ENCODE peak calls at places on chromosomes 12 and 14, in eight cellular contexts. One of them, this sample, is unnamed.

GRCh38 chr14:22232486-22232885 is 356.5 kb downstream of the DAD1 start:
- DNase-seq in WERI-Rb-1: no peak
- DNase-seq in kidney: no peak
- DNase-seq in brain microvascular endothelial cell: no peak
- DNase-seq in ovary: no peak
- DNase-seq in MM.1S: no peak
- DNase-seq in Peyer's patch: no peak
- DNase-seq in spleen: no peak
- DNase-seq in this sample: no peak

GRCh38 chr14:24094839-24095195 is 706 bp downstream of the PCK2 start:
- DNase-seq in WERI-Rb-1: no peak
- DNase-seq in kidney: peak; percentile 80
- DNase-seq in brain microvascular endothelial cell: no peak
- DNase-seq in ovary: peak; percentile 31
- DNase-seq in MM.1S: no peak
- DNase-seq in Peyer's patch: no peak
- DNase-seq in spleen: peak; percentile 83
- DNase-seq in this sample: no peak

GRCh38 chr12:55931780-55932545 is 1.0 kb downstream of the DGKA start:
- DNase-seq in WERI-Rb-1: peak; percentile 25
- DNase-seq in kidney: peak; percentile 87
- DNase-seq in brain microvascular endothelial cell: no peak
- DNase-seq in ovary: peak; percentile 74
- DNase-seq in MM.1S: no peak
- DNase-seq in Peyer's patch: peak; percentile 80
- DNase-seq in spleen: peak; percentile 93
- DNase-seq in this sample: peak; percentile 67

GRCh38 chr12:104669851-104670337 is 213.1 kb downstream of the CHST11 start:
- DNase-seq in WERI-Rb-1: no peak
- DNase-seq in kidney: no peak
- DNase-seq in brain microvascular endothelial cell: no peak
- DNase-seq in ovary: peak; percentile 40
- DNase-seq in MM.1S: peak; percentile 26
- DNase-seq in Peyer's patch: no peak
- DNase-seq in spleen: peak; percentile 86
- DNase-seq in this sample: peak; percentile 82

GRCh38 chr14:105303949-105304348 is 3.1 kb upstream of the BRF1 start:
- DNase-seq in WERI-Rb-1: peak; percentile 66
- DNase-seq in kidney: no peak
- DNase-seq in brain microvascular endothelial cell: no peak
- DNase-seq in ovary: no peak
- DNase-seq in MM.1S: no peak
- DNase-seq in Peyer's patch: no peak
- DNase-seq in spleen: no peak
- DNase-seq in this sample: peak; percentile 54

GRCh38 chr14:62778847-62779246 is 266.4 kb downstream of the KCNH5 start:
- DNase-seq in WERI-Rb-1: no peak
- DNase-seq in kidney: no peak
- DNase-seq in brain microvascular endothelial cell: no peak
- DNase-seq in ovary: no peak
- DNase-seq in MM.1S: no peak
- DNase-seq in Peyer's patch: no peak
- DNase-seq in spleen: no peak
- DNase-seq in this sample: no peak

GRCh38 chr14:106044949-106045596 is 518.7 kb downstream of the TMEM121 start:
- DNase-seq in WERI-Rb-1: peak; percentile 59
- DNase-seq in kidney: peak; percentile 75
- DNase-seq in brain microvascular endothelial cell: no peak
- DNase-seq in ovary: no peak
- DNase-seq in MM.1S: no peak
- DNase-seq in Peyer's patch: peak; percentile 56
- DNase-seq in spleen: peak; percentile 85
- DNase-seq in this sample: peak; percentile 54

GRCh38 chr14:66724996-66725395 is 217.0 kb downstream of the GPHN start:
- DNase-seq in WERI-Rb-1: no peak
- DNase-seq in kidney: no peak
- DNase-seq in brain microvascular endothelial cell: no peak
- DNase-seq in ovary: no peak
- DNase-seq in MM.1S: no peak
- DNase-seq in Peyer's patch: no peak
- DNase-seq in spleen: no peak
- DNase-seq in this sample: no peak

GRCh38 chr12:13165578-13166120 is 30.9 kb upstream of the EMP1 start:
- DNase-seq in WERI-Rb-1: no peak
- DNase-seq in kidney: peak; percentile 94
- DNase-seq in brain microvascular endothelial cell: peak; percentile 63
- DNase-seq in ovary: peak; percentile 56
- DNase-seq in MM.1S: peak; percentile 94
- DNase-seq in Peyer's patch: peak; percentile 70
- DNase-seq in spleen: peak; percentile 84
- DNase-seq in this sample: peak; percentile 86

GRCh38 chr14:23423657-23424056 is 11.8 kb downstream of the MYH7 start:
- DNase-seq in WERI-Rb-1: no peak
- DNase-seq in kidney: peak; percentile 27
- DNase-seq in brain microvascular endothelial cell: no peak
- DNase-seq in ovary: no peak
- DNase-seq in MM.1S: no peak
- DNase-seq in Peyer's patch: no peak
- DNase-seq in spleen: no peak
- DNase-seq in this sample: no peak

GRCh38 chr12:79933580-79934264 is 1.2 kb downstream of the PPP1R12A start:
- DNase-seq in WERI-Rb-1: no peak
- DNase-seq in kidney: no peak
- DNase-seq in brain microvascular endothelial cell: peak; percentile 10
- DNase-seq in ovary: no peak
- DNase-seq in MM.1S: peak; percentile 31
- DNase-seq in Peyer's patch: no peak
- DNase-seq in spleen: no peak
- DNase-seq in this sample: no peak

GRCh38 chr14:73168274-73168673 is 32.0 kb downstream of the PSEN1 start:
- DNase-seq in WERI-Rb-1: no peak
- DNase-seq in kidney: no peak
- DNase-seq in brain microvascular endothelial cell: no peak
- DNase-seq in ovary: no peak
- DNase-seq in MM.1S: no peak
- DNase-seq in Peyer's patch: no peak
- DNase-seq in spleen: no peak
- DNase-seq in this sample: no peak

GRCh38 chr14:73167727-73168126 is 31.4 kb downstream of the PSEN1 start:
- DNase-seq in WERI-Rb-1: no peak
- DNase-seq in kidney: no peak
- DNase-seq in brain microvascular endothelial cell: no peak
- DNase-seq in ovary: no peak
- DNase-seq in MM.1S: no peak
- DNase-seq in Peyer's patch: no peak
- DNase-seq in spleen: no peak
- DNase-seq in this sample: no peak

GRCh38 chr14:73168691-73169090 is 32.4 kb downstream of the PSEN1 start:
- DNase-seq in WERI-Rb-1: no peak
- DNase-seq in kidney: no peak
- DNase-seq in brain microvascular endothelial cell: no peak
- DNase-seq in ovary: no peak
- DNase-seq in MM.1S: no peak
- DNase-seq in Peyer's patch: no peak
- DNase-seq in spleen: no peak
- DNase-seq in this sample: no peak

GRCh38 chr14:73173092-73173735 is 36.9 kb downstream of the PSEN1 start:
- DNase-seq in WERI-Rb-1: no peak
- DNase-seq in kidney: no peak
- DNase-seq in brain microvascular endothelial cell: peak; percentile 20
- DNase-seq in ovary: no peak
- DNase-seq in MM.1S: peak; percentile 12
- DNase-seq in Peyer's patch: no peak
- DNase-seq in spleen: no peak
- DNase-seq in this sample: no peak

DNA sequence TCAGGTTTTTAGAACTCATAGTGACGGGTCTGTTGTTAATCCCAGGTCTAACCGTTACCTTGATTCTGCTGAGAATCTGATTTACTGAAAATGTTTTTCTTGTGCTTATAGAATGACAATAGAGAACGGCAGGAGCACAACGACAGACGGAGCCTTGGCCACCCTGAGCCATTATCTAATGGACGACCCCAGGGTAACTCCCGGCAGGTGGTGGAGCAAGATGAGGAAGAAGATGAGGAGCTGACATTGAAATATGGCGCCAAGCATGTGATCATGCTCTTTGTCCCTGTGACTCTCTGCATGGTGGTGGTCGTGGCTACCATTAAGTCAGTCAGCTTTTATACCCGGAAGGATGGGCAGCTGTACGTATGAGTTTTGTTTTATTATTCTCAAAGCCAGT is 34.4 kb downstream of the PSEN1 start:
- DNase-seq in WERI-Rb-1: no peak
- DNase-seq in kidney: no peak
- DNase-seq in brain microvascular endothelial cell: no peak
- DNase-seq in ovary: no peak
- DNase-seq in MM.1S: no peak
- DNase-seq in Peyer's patch: no peak
- DNase-seq in spleen: no peak
- DNase-seq in this sample: no peak
- H3K27ac ChIP-seq in WERI-Rb-1: no peak overlapping the region
- H3K27ac ChIP-seq in kidney: no peak overlapping the region
- H3K27ac ChIP-seq in brain microvascular endothelial cell: no peak overlapping the region
- H3K27ac ChIP-seq in ovary: no peak overlapping the region
- H3K27ac ChIP-seq in MM.1S: no peak overlapping the region
- H3K27ac ChIP-seq in Peyer's patch: no peak overlapping the region
- H3K27ac ChIP-seq in spleen: no peak overlapping the region
- H3K27ac ChIP-seq in this sample: no peak overlapping the region

GRCh38 chr14:104222396-104223036 is 84.1 kb downstream of the KIF26A start:
- DNase-seq in WERI-Rb-1: no peak
- DNase-seq in kidney: peak; percentile 57
- DNase-seq in brain microvascular endothelial cell: no peak
- DNase-seq in ovary: no peak
- DNase-seq in MM.1S: no peak
- DNase-seq in Peyer's patch: peak; percentile 49
- DNase-seq in spleen: peak; percentile 47
- DNase-seq in this sample: peak; percentile 43

GRCh38 chr14:104221636-104222375 is 83.4 kb downstream of the KIF26A start:
- DNase-seq in WERI-Rb-1: peak; percentile 10
- DNase-seq in kidney: peak; percentile 66
- DNase-seq in brain microvascular endothelial cell: no peak
- DNase-seq in ovary: no peak
- DNase-seq in MM.1S: no peak
- DNase-seq in Peyer's patch: peak; percentile 39
- DNase-seq in spleen: peak; percentile 56
- DNase-seq in this sample: peak; percentile 28

GRCh38 chr14:104223101-104223809 is 84.9 kb downstream of the KIF26A start:
- DNase-seq in WERI-Rb-1: peak; percentile 99
- DNase-seq in kidney: peak; percentile 78
- DNase-seq in brain microvascular endothelial cell: no peak
- DNase-seq in ovary: peak; percentile 73
- DNase-seq in MM.1S: no peak
- DNase-seq in Peyer's patch: peak; percentile 65
- DNase-seq in spleen: peak; percentile 67
- DNase-seq in this sample: peak; percentile 68

GRCh38 chr14:104224516-104225281 is 86.3 kb downstream of the KIF26A start:
- DNase-seq in WERI-Rb-1: peak; percentile 88
- DNase-seq in kidney: peak; percentile 80
- DNase-seq in brain microvascular endothelial cell: no peak
- DNase-seq in ovary: peak; percentile 66
- DNase-seq in MM.1S: no peak
- DNase-seq in Peyer's patch: peak; percentile 68
- DNase-seq in spleen: peak; percentile 78
- DNase-seq in this sample: peak; percentile 72

DNA sequence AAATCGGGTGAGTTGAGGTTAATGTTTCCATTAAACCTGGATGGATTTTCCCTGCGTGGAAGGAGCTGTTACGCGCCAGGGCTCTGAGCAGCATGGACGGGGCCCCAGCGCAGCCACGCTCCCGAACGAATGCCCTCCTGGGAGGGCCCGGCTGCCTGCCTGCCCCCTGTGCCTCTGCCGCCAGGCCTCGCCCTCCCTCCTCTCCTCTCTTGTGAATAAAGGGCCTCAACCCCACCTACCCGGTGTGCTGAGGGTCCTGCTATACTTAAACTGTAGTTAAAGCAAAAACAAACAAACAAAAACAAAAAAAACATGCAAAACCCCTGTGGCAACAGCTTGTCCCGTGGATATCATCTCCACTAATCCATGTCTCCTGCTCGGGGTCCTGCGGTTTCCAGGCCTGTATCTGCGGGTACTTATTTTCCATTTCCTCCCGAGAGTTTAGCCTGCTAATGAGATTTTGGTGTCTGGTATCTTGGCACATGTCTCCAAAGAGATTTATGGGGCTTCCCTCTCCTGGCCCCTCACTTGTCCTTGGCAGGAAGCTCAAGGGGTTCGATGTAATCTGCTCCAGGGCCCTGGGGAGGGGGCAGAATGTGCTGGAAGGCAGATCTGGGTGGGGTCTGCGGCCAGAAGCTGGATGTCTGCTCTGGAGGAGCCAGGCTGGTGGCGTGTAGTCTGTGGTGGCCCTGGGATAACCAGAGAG is 85.6 kb downstream of the KIF26A start:
- DNase-seq in WERI-Rb-1: peak; percentile 88
- DNase-seq in kidney: peak; percentile 57
- DNase-seq in brain microvascular endothelial cell: no peak
- DNase-seq in ovary: no peak
- DNase-seq in MM.1S: no peak
- DNase-seq in Peyer's patch: peak; percentile 51
- DNase-seq in spleen: peak; percentile 14
- DNase-seq in this sample: peak; percentile 63
- TF ChIP-seq CTCF in WERI-Rb-1: no peak
- TF ChIP-seq CTCF in kidney: no peak
- TF ChIP-seq CTCF in brain microvascular endothelial cell: no peak
- TF ChIP-seq CTCF in ovary: no peak
- TF ChIP-seq CTCF in MM.1S: no peak
- TF ChIP-seq CTCF in Peyer's patch: no peak
- TF ChIP-seq CTCF in spleen: no peak
- TF ChIP-seq CTCF in this sample: no peak

DNA sequence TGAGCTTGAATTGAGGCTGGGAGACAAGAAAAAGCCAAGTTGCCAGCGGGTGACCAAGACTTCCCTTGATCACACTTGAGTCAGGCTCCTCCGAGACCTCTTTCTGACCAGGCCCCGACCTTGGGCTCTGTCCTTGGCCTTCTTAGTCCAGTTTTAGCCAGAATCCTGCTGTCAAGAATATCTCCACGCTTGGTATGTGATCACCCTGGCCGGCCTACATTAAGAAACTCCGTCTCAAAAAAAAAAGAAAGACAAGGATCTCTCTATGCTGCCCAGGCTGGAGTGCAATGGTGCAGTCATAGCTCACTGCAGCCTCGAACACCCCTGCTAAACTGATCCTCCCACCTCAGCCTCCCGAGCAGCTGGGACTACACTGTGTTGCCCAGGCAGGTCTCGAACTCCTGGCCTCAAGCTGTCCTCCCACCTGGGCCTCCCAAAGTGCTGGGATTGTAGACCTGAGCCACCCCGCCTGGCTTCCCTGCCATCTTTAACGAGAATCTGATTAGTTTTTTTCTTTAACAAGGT is 1.0 kb upstream of the ITPK1 start:
- DNase-seq in WERI-Rb-1: no peak
- DNase-seq in kidney: no peak
- DNase-seq in brain microvascular endothelial cell: no peak
- DNase-seq in ovary: no peak
- DNase-seq in MM.1S: no peak
- DNase-seq in Peyer's patch: no peak
- DNase-seq in spleen: peak; percentile 68
- DNase-seq in this sample: no peak
- H3K4me3 ChIP-seq in WERI-Rb-1: peak overlapping the region; percentile 62
- H3K4me3 ChIP-seq in kidney: peak overlapping the region; percentile 66
- H3K4me3 ChIP-seq in brain microvascular endothelial cell: no peak overlapping the region
- H3K4me3 ChIP-seq in ovary: peak overlapping the region; percentile 68
- H3K4me3 ChIP-seq in MM.1S: peak overlapping the region; percentile 63
- H3K4me3 ChIP-seq in Peyer's patch: peak overlapping the region; percentile 66
- H3K4me3 ChIP-seq in spleen: peak overlapping the region; percentile 99
- H3K4me3 ChIP-seq in this sample: peak overlapping the region; percentile 69

GRCh38 chr12:76698316-76698715 is 65.6 kb upstream of the ZDHHC17 start:
- DNase-seq in WERI-Rb-1: no peak
- DNase-seq in kidney: no peak
- DNase-seq in brain microvascular endothelial cell: no peak
- DNase-seq in ovary: no peak
- DNase-seq in MM.1S: no peak
- DNase-seq in Peyer's patch: no peak
- DNase-seq in spleen: no peak
- DNase-seq in this sample: no peak
- H3K27ac ChIP-seq in WERI-Rb-1: no peak overlapping the region
- H3K27ac ChIP-seq in kidney: no peak overlapping the region
- H3K27ac ChIP-seq in brain microvascular endothelial cell: no peak overlapping the region
- H3K27ac ChIP-seq in ovary: no peak overlapping the region
- H3K27ac ChIP-seq in MM.1S: no peak overlapping the region
- H3K27ac ChIP-seq in Peyer's patch: no peak overlapping the region
- H3K27ac ChIP-seq in spleen: no peak overlapping the region
- H3K27ac ChIP-seq in this sample: no peak overlapping the region